ENCODE peak calls at places on chromosome 13, in seven cellular contexts. J, I, S, U, Q, P and O are unnamed samples.

GRCh38 chr13:98315902-98316301 is 138.8 kb upstream of the RNF113B start:
- DNase-seq in U (no peak), S (no peak), P (peak), Q (no peak), J (no peak), I (peak), O (no peak)

GRCh38 chr13:111519490-111520170 is 199.2 kb downstream of the TEX29 start:
- DNase-seq in J (no peak), Q (no peak), I (no peak), U (no peak), S (peak), P (no peak), O (no peak)

GRCh38 chr13:20997301-20998061 is 63.9 kb downstream of the LATS2 start:
- DNase-seq in S (peak), Q (no peak), I (peak), J (peak), U (peak), P (peak), O (no peak)

GRCh38 chr13:37627428-37627827 is 28.9 kb upstream of the POSTN start:
- DNase-seq in J (no peak), Q (no peak), I (no peak), S (no peak), U (no peak), P (no peak), O (no peak)

GRCh38 chr13:49935171-49936084 is 712 bp downstream of the SPRYD7 start:
- DNase-seq in Q (no peak), S (peak), U (peak), I (peak), J (peak), P (peak), O (peak)

GRCh38 chr13:33307820-33308219 is 22.3 kb upstream of the STARD13 start:
- DNase-seq in S (no peak), Q (no peak), U (peak), P (no peak), I (no peak), J (no peak), O (no peak)

GRCh38 chr13:110559986-110560385 is 1.5 kb downstream of the RAB20 start:
- DNase-seq in Q (no peak), S (no peak), I (no peak), P (no peak), J (no peak), U (no peak), O (no peak)

GRCh38 chr13:102400619-102401125 is 1.2 kb downstream of the FGF14 start:
- DNase-seq in S (peak), P (no peak), J (peak), U (no peak), Q (no peak), I (peak), O (no peak)

GRCh38 chr13:44818428-44818827 is 170.8 kb downstream of the NUFIP1 start:
- DNase-seq in I (peak), S (peak), Q (no peak), P (peak), J (peak), U (peak), O (peak)

GRCh38 chr13:52405767-52406494 is at the start of gene THSD1:
- DNase-seq in S (peak), J (peak), Q (peak), U (peak), I (no peak), P (peak), O (peak)

GRCh38 chr13:110555601-110556223 is 5.8 kb downstream of the RAB20 start:
- DNase-seq in U (no peak), J (no peak), Q (no peak), S (no peak), P (no peak), I (no peak), O (no peak)

GRCh38 chr13:106172176-106172905 is 363.1 kb downstream of the EFNB2 start:
- DNase-seq in U (peak), J (no peak), P (no peak), I (no peak), Q (no peak), S (no peak), O (no peak)

GRCh38 chr13:97423300-97424045 is 10.5 kb upstream of the RAP2A start:
- DNase-seq in U (no peak), Q (no peak), P (no peak), S (no peak), I (no peak), J (no peak), O (no peak)

GRCh38 chr13:19157461-19157860 is 24.2 kb downstream of the TUBA3C start:
- DNase-seq in S (no peak), P (no peak), J (no peak), Q (no peak), I (no peak), U (no peak), O (no peak)

GRCh38 chr13:55106509-55106908 is 2034.2 kb upstream of the PRR20A start:
- DNase-seq in P (no peak), Q (no peak), U (no peak), S (no peak), J (no peak), I (no peak), O (no peak)

GRCh38 chr13:37132211-37132610 is 26.7 kb upstream of the CSNK1A1L start:
- DNase-seq in J (no peak), I (no peak), Q (no peak), U (no peak), P (peak), S (no peak), O (no peak)

GRCh38 chr13:24627864-24628418 is 52.3 kb upstream of the ATP12A start:
- DNase-seq in U (no peak), J (peak), P (no peak), S (no peak), Q (no peak), I (no peak), O (no peak)

GRCh38 chr13:71320452-71320851 is 546.6 kb downstream of the DACH1 start:
- DNase-seq in I (peak), P (peak), Q (peak), J (peak), S (no peak), U (peak), O (no peak)

GRCh38 chr13:35630551-35631275 is 154.2 kb upstream of the MAB21L1 start:
- DNase-seq in Q (no peak), I (peak), S (peak), J (peak), P (peak), U (peak), O (peak)

GRCh38 chr13:23617551-23618014 is 47.4 kb downstream of the TNFRSF19 start:
- DNase-seq in S (no peak), I (peak), P (no peak), J (no peak), Q (no peak), U (peak), O (no peak)

GRCh38 chr13:110107568-110108347 is 199.2 kb downstream of the COL4A1 start:
- DNase-seq in I (no peak), S (peak), P (no peak), U (no peak), Q (peak), J (peak), O (no peak)

GRCh38 chr13:79741006-79741405 is 260.1 kb downstream of the NDFIP2 start:
- DNase-seq in I (peak), Q (no peak), P (peak), U (peak), S (no peak), J (peak), O (no peak)

GRCh38 chr13:42466123-42466522 is 107.8 kb upstream of the TNFSF11 start:
- DNase-seq in U (no peak), I (no peak), Q (no peak), P (no peak), J (no peak), S (no peak), O (no peak)

GRCh38 chr13:109684836-109685602 is 101.4 kb downstream of the IRS2 start:
- DNase-seq in U (no peak), P (peak), Q (no peak), I (no peak), J (no peak), S (no peak), O (no peak)

GRCh38 chr13:26983533-26984315 is 187.9 kb downstream of the USP12 start:
- DNase-seq in J (no peak), Q (no peak), S (no peak), I (peak), U (no peak), P (peak), O (no peak)

GRCh38 chr13:107866666-107867623 is 348.4 kb downstream of the LIG4 start:
- DNase-seq in S (peak), J (peak), Q (peak), P (no peak), I (peak), U (peak), O (peak)

GRCh38 chr13:99959538-99960230 is 11.9 kb downstream of the ZIC5 start:
- DNase-seq in I (no peak), U (no peak), S (no peak), J (peak), Q (peak), P (no peak), O (no peak)

GRCh38 chr13:19158526-19158925 is 23.1 kb downstream of the TUBA3C start:
- DNase-seq in I (no peak), S (no peak), P (no peak), U (no peak), J (no peak), Q (no peak), O (no peak)

GRCh38 chr13:70668293-70668692 is 560.0 kb upstream of the KLHL1 start:
- DNase-seq in U (no peak), I (no peak), Q (no peak), S (peak), P (peak), J (peak), O (peak)

GRCh38 chr13:101416181-101417042 is at the start of gene NALCN:
- DNase-seq in P (peak), U (no peak), I (peak), J (peak), Q (peak), S (peak), O (peak)

GRCh38 chr13:30431269-30431950 is 9.1 kb downstream of the UBE2L5 start:
- DNase-seq in Q (no peak), U (peak), S (no peak), J (no peak), P (peak), I (no peak), O (no peak)

GRCh38 chr13:69856331-69856730 is 251.3 kb upstream of the ATXN8OS start:
- DNase-seq in I (no peak), S (no peak), Q (no peak), J (peak), P (peak), U (no peak), O (peak)

GRCh38 chr13:21929400-21929799 is 258.5 kb downstream of the FGF9 start:
- DNase-seq in J (peak), U (no peak), I (no peak), P (no peak), S (peak), Q (no peak), O (no peak)

GRCh38 chr13:41463823-41464602 is 6.7 kb downstream of the RGCC start:
- DNase-seq in Q (no peak), S (no peak), J (no peak), P (no peak), I (no peak), U (no peak), O (no peak)

GRCh38 chr13:111211789-111212516 is 96.8 kb downstream of the ARHGEF7 start:
- DNase-seq in S (peak), P (peak), I (peak), Q (no peak), J (peak), U (peak), O (no peak)

GRCh38 chr13:70835349-70835748 is 727.1 kb upstream of the KLHL1 start:
- DNase-seq in J (no peak), Q (no peak), S (no peak), P (no peak), U (no peak), I (no peak), O (no peak)

GRCh38 chr13:104143760-104144406 is 1077.7 kb upstream of the SLC10A2 start:
- DNase-seq in U (no peak), S (peak), I (peak), Q (peak), P (no peak), J (peak), O (no peak)

GRCh38 chr13:93227280-93227905 is 786 bp downstream of the GPC6 start:
- DNase-seq in I (peak), P (no peak), Q (peak), U (peak), S (peak), J (peak), O (peak)

GRCh38 chr13:74324338-74324737 is 190.1 kb upstream of the KLF12 start:
- DNase-seq in I (no peak), Q (no peak), J (no peak), U (no peak), S (no peak), P (no peak), O (no peak)

GRCh38 chr13:74335370-74335769 is 201.2 kb upstream of the KLF12 start:
- DNase-seq in U (no peak), P (no peak), S (no peak), I (no peak), Q (no peak), J (no peak), O (no peak)

GRCh38 chr13:74325106-74325505 is 190.9 kb upstream of the KLF12 start:
- DNase-seq in I (peak), U (peak), J (no peak), Q (no peak), P (no peak), S (no peak), O (no peak)

DNA sequence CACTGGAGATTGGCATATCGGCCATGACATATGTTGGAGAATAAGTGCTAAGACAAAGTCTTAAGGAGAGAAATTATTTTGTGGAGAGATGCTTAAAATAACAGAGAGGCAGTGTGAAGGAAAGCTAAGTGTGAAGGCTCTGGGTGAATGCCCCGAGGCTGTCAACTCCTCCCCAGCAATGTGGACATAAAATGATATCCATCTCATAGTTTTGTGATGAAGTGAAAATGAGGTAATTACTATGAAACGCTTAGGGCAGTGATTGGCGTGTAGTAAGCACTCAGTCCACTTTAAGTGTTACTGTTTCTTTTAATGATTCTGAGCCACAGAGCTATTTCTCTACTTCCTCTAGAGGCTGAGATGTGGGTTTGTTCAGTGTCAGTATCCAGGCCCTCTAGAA is 195.8 kb upstream of the KLF12 start:
- DNase-seq in I (no peak), S (no peak), Q (no peak), U (no peak), P (peak), J (no peak), O (no peak)
- H3K18ac ChIP-seq in I (no peak), S (no peak), Q (no peak), U (no peak), P (no peak), J (no peak), O (no peak)

DNA sequence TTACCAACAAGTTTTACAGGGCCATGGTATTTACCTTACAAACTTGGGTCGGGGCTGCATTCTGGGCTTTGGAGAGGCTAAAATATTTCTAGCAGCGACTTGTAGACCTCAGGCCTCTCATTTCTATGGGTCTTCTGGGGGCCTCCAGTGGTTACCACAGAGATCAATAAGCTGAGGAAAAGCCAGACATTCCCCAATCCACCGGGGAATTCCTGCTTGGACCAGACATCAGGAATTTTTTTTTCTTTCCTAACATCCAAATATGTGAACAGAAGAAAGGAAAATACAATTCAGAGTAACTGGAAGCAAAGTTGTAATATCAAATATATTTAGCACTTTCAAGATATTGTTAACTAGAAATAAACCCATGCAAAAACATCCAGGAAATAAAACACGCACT is 1.5 kb downstream of the DZIP1 start:
- DNase-seq in I (peak), P (no peak), J (peak), U (no peak), Q (no peak), S (no peak), O (no peak)
- H3K9ac ChIP-seq in I (peak), P (no peak), J (peak), U (peak), Q (no peak), S (no peak), O (no peak)

GRCh38 chr13:45895880-45896279 is 44.3 kb upstream of the SIAH3 start:
- DNase-seq in Q (no peak), U (no peak), P (no peak), I (no peak), J (no peak), S (no peak), O (no peak)
- H3K18ac ChIP-seq in Q (no peak), U (no peak), P (no peak), I (no peak), J (no peak), S (no peak), O (no peak)

DNA sequence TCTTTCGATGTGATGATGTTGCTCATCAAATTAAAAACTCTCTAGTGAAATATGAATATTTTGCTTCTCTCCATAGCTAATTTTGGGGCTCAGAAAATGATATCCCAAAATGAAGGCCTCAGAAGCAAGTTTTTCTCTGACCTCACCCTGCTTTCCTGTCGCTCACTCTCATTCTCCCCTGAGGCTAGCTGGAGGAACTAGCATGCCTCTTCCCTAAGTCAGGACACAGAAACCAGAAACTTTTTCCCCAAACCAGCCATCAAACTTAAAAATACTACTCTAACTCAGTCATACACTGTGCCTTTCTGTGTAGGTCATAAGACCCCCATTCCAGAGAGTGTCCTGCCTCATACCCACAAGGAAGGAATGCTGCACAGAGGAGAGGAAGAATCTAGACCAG is 329.6 kb downstream of the PCDH20 start:
- DNase-seq in S (no peak), I (no peak), P (no peak), U (no peak), J (peak), Q (no peak), O (no peak)
- H3K9ac ChIP-seq in S (no peak), I (no peak), P (no peak), U (no peak), J (no peak), Q (no peak), O (no peak)

GRCh38 chr13:46830405-46831005 is 33.5 kb upstream of the ESD start:
- DNase-seq in I (no peak), S (no peak), P (peak), U (no peak), J (no peak), Q (no peak), O (no peak)
- H3K18ac ChIP-seq in I (no peak), S (no peak), P (no peak), U (no peak), J (no peak), Q (no peak), O (no peak)

DNA sequence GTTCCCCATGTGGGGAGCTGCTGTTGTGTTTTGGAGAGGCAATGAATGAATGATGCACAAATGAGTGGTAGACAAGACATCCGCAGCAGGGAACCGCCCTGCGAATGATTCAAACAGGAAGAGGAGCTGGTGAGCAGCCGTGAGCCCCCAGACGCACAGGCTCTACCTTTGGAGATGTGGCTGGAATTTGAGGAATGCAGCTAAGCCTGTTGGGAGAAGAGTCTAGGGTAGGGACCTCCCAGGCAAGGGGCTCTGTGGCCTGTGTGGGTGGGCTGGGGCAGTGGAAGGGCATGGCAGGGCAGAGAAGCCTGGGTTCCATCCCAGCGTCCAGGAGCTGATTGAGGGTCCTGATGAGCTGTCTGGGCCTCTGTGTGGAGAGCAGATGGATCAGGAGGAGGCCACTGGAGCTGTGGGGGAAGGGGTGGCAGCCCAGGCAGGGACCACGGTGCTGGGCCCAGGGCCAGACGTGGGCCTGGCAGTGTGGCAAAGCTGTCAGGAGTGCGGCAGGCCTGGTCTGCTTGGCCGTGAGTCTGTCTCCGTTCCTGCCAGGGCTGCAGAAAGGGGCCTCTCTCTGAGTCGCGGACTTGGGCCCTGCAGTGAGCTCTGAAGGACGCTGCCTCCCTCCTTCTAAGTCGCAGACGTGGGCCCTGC is 41.8 kb upstream of the DCUN1D2 start:
- DNase-seq in P (peak), I (no peak), Q (peak), U (peak), J (peak), S (peak), O (peak)
- H3K9ac ChIP-seq in P (no peak), I (no peak), Q (no peak), U (no peak), J (peak), S (no peak), O (no peak)

DNA sequence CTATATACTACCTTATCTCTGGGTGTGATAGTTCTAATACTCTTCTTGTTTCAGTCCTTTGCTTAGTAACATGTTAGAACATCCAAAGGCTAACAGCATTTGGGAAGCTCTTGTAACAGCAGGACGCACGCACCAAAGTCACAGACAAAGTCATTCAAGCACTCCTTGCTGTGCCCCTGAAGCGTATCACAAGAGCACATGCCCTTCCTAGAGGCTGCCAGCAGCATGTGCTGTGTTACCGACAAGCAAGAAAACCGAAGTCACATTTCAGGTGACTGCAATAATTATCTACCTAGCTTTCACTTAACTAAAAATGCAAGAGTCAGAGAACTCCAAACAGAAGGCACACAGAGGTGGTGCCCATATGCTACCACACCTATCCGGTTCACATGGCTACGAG is 194.1 kb downstream of the KLF12 start:
- DNase-seq in Q (no peak), S (no peak), I (no peak), U (no peak), J (peak), P (no peak), O (no peak)
- H3K18ac ChIP-seq in Q (no peak), S (no peak), I (no peak), U (no peak), J (no peak), P (no peak), O (no peak)

DNA sequence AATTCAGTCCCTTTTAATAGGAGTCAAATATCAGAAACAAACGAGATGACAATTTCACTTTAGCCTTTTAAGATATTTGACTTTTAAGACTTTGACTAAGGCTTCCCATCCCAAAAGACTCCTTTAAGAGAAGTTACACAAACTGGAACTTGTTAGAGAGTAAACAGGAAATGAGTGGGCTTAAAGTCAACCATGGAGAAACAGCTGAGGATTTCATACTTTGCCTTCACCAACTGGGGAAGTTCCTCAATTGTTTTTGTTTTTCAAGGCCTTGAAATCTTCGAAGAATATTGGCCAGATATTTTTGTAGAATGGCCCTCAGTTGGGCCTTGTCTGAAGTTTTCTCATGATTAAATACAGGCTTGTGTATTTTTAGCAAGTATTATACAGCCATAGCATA is 227.3 kb downstream of the POU4F1 start:
- DNase-seq in S (no peak), I (no peak), Q (no peak), J (no peak), P (no peak), U (no peak), O (no peak)
- H3K9ac ChIP-seq in S (no peak), I (no peak), Q (no peak), J (no peak), P (no peak), U (no peak), O (no peak)